ENCODE peak calls at places on chromosomes 11 and 22, in nine cellular contexts. V, Q, K, P, H, G, N, M and C are unnamed samples.

GRCh38 chr11:72685560-72686480 is 11.6 kb upstream of the PDE2A start:
- DNase-seq in V (peak; percentile 53), Q (peak; percentile 67), K (peak; percentile 89), P (peak; percentile 19), H (no peak), G (no peak), N (no peak), M (no peak), C (no peak)

GRCh38 chr22:43421914-43422615 is 10.3 kb downstream of the MPPED1 start:
- DNase-seq in V (no peak), Q (no peak), K (no peak), P (no peak), H (no peak), G (no peak), N (no peak), M (no peak), C (no peak)

GRCh38 chr11:120285256-120285655 is 39.8 kb upstream of the TLCD5 start:
- DNase-seq in V (no peak), Q (no peak), K (no peak), P (no peak), H (no peak), G (no peak), N (no peak), M (no peak), C (no peak)

GRCh38 chr11:86214710-86215109 is 29.8 kb upstream of the EED start:
- DNase-seq in V (no peak), Q (no peak), K (no peak), P (no peak), H (no peak), G (no peak), N (no peak), M (no peak), C (no peak)

GRCh38 chr11:112216591-112217105 is 9.6 kb upstream of the PTS start:
- DNase-seq in V (no peak), Q (no peak), K (no peak), P (peak; percentile 83), H (no peak), G (no peak), N (no peak), M (no peak), C (no peak)

GRCh38 chr22:33073989-33074391 is 15.8 kb upstream of the SYN3 start:
- DNase-seq in V (no peak), Q (no peak), K (no peak), P (no peak), H (peak; percentile 8), G (no peak), N (no peak), M (no peak), C (no peak)

GRCh38 chr22:47504962-47505361 is 742.5 kb downstream of the TBC1D22A start:
- DNase-seq in V (no peak), Q (no peak), K (no peak), P (no peak), H (no peak), G (no peak), N (no peak), M (no peak), C (no peak)

GRCh38 chr11:105719073-105719846 is 109.4 kb downstream of the GRIA4 start:
- DNase-seq in V (no peak), Q (no peak), K (no peak), P (peak; percentile 92), H (peak; percentile 10), G (no peak), N (no peak), M (no peak), C (no peak)

GRCh38 chr11:8333431-8334401 is 70.0 kb upstream of the LMO1 start:
- DNase-seq in V (no peak), Q (no peak), K (no peak), P (no peak), H (peak; percentile 35), G (no peak), N (no peak), M (no peak), C (no peak)

GRCh38 chr11:116379185-116379828 is 393.5 kb downstream of the BUD13 start:
- DNase-seq in V (peak; percentile 24), Q (no peak), K (no peak), P (peak; percentile 14), H (no peak), G (no peak), N (no peak), M (no peak), C (no peak)

GRCh38 chr11:10664005-10664404 is 29.6 kb downstream of the IRAG1 start:
- DNase-seq in V (no peak), Q (peak; percentile 62), K (no peak), P (no peak), H (no peak), G (no peak), N (no peak), M (no peak), C (no peak)

GRCh38 chr22:48806227-48806781 is 1021.4 kb downstream of the BRD1 start:
- DNase-seq in V (no peak), Q (no peak), K (no peak), P (no peak), H (no peak), G (no peak), N (no peak), M (peak; percentile 73), C (no peak)

GRCh38 chr11:42410251-42410956 is 901.4 kb upstream of the API5 start:
- DNase-seq in V (no peak), Q (no peak), K (no peak), P (no peak), H (no peak), G (no peak), N (no peak), M (no peak), C (no peak)

GRCh38 chr11:11501546-11502274 is 120.1 kb downstream of the GALNT18 start:
- DNase-seq in V (no peak), Q (no peak), K (no peak), P (no peak), H (no peak), G (no peak), N (no peak), M (no peak), C (no peak)

GRCh38 chr11:134559617-134559992 is 147.6 kb upstream of the B3GAT1 start:
- DNase-seq in V (no peak), Q (no peak), K (peak; percentile 54), P (no peak), H (no peak), G (no peak), N (no peak), M (peak; percentile 78), C (no peak)

GRCh38 chr11:113971506-113972195 is 3.3 kb upstream of the HTR3A start:
- DNase-seq in V (no peak), Q (no peak), K (no peak), P (no peak), H (no peak), G (no peak), N (no peak), M (no peak), C (no peak)

GRCh38 chr11:123702137-123702536 is 39.3 kb downstream of the ZNF202 start:
- DNase-seq in V (no peak), Q (no peak), K (no peak), P (no peak), H (no peak), G (no peak), N (no peak), M (no peak), C (no peak)

GRCh38 chr22:49790912-49791311 is 36.8 kb downstream of the BRD1 start:
- DNase-seq in V (no peak), Q (no peak), K (no peak), P (no peak), H (no peak), G (no peak), N (no peak), M (no peak), C (no peak)

GRCh38 chr11:110962907-110963306 is 250.7 kb upstream of the ARHGAP20 start:
- DNase-seq in V (no peak), Q (no peak), K (no peak), P (peak; percentile 77), H (no peak), G (no peak), N (no peak), M (no peak), C (no peak)

GRCh38 chr22:22316589-22316988 is 72.0 kb downstream of the VPREB1 start:
- DNase-seq in V (no peak), Q (no peak), K (no peak), P (no peak), H (no peak), G (no peak), N (no peak), M (no peak), C (no peak)

GRCh38 chr22:23837911-23838685 is 708 bp downstream of the DERL3 start:
- DNase-seq in V (no peak), Q (no peak), K (no peak), P (no peak), H (no peak), G (no peak), N (no peak), M (no peak), C (no peak)
- TF ChIP-seq POLR2A in V (no peak), Q (no peak), K (no peak), P (no peak), H (no peak), G (no peak), N (no peak), M (no peak), C (no peak)

DNA sequence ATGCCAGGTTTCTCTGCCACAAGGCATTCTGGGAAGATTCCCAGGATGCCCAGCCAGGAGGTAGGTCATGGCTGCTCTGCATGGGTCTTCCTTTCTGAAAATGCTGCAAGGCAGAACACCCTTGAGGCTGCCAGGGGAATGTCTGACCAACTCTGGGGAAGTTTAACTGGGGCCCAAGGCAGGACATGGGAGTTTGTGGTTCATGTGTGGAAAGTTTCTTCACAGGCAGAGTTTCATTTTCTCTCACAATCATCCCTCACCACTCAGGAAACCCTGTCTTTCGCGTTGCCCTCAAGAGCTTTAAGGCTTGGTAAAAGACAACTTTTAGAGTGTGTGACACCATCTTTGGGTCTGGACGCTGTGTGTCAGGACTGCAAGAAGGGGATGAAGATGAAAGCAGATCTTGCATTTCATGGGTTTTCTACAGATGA is 133.4 kb downstream of the CD44 start:
- DNase-seq in V (no peak), Q (no peak), K (no peak), P (no peak), H (no peak), G (no peak), N (no peak), M (no peak), C (peak; percentile 17)
- TF ChIP-seq POLR2A in V (no peak), Q (no peak), K (no peak), P (no peak), H (no peak), G (no peak), N (no peak), M (no peak), C (no peak)

DNA sequence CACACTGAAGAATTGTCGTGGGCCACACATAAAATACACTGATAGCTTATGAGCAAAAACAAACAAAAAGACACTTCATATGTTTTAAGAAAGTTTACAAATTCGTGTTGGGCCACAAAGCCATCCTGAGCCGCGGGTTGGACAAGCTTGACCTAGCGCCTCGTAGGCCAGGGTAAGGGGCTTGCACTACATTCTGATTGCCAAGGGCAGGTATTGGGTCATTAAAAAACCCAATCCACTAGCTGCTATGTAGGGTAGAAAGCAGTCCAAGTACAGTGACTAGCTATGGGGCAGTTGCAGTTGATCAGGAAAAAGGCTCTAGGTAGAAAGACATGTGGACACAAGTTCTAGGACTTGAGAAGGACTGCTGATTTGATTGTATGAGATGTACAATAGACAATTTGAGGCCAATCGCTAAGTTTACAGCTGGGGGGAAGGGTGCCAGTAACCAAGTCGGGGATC is 14.0 kb downstream of the KDELR3 start:
- DNase-seq in V (no peak), Q (no peak), K (no peak), P (no peak), H (no peak), G (no peak), N (no peak), M (peak; percentile 55), C (no peak)
- TF ChIP-seq POLR2A in V (no peak), Q (no peak), K (no peak), P (no peak), H (no peak), G (no peak), N (no peak), M (no peak), C (no peak)

GRCh38 chr11:824292-824880 is 3.3 kb upstream of the CRACR2B start:
- DNase-seq in V (no peak), Q (no peak), K (no peak), P (no peak), H (no peak), G (no peak), N (no peak), M (no peak), C (no peak)
- TF ChIP-seq POLR2A in V (no peak), Q (no peak), K (no peak), P (no peak), H (no peak), G (no peak), N (no peak), M (no peak), C (no peak)